ENCODE peak calls at places on chromosome 7, in five cellular contexts. W is cardiac muscle cell, Q is osteoblast, D is foreskin keratinocyte, O is uterus. Y is an unnamed sample.
A peak's percentile ranks its signal among the peaks of the same experiment; 100 is the strongest.

GRCh38 chr7:6385110-6385792 is 62.5 kb downstream of the DAGLB start:
- DNase-seq in W (no peak), Q (peak; percentile 78), D (peak; percentile 99), O (no peak), Y (no peak)

GRCh38 chr7:126065766-126066165 is 1136.1 kb upstream of the POT1 start:
- DNase-seq in W (no peak), Q (no peak), D (no peak), O (no peak), Y (no peak)

GRCh38 chr7:87359366-87359765 is 13.9 kb downstream of the CROT start:
- DNase-seq in W (no peak), Q (no peak), D (peak; percentile 83), O (no peak), Y (no peak)

GRCh38 chr7:33854178-33854577 is 51.2 kb upstream of the BMPER start:
- DNase-seq in W (no peak), Q (no peak), D (no peak), O (no peak), Y (no peak)

GRCh38 chr7:80207501-80207900 is 72.9 kb downstream of the GNAI1 start:
- DNase-seq in W (no peak), Q (peak; percentile 27), D (no peak), O (no peak), Y (no peak)

GRCh38 chr7:70738080-70738479 is 393.9 kb upstream of the GALNT17 start:
- DNase-seq in W (no peak), Q (no peak), D (peak; percentile 87), O (no peak), Y (no peak)

GRCh38 chr7:134024729-134025128 is 102.4 kb upstream of the LRGUK start:
- DNase-seq in W (no peak), Q (no peak), D (no peak), O (no peak), Y (no peak)

GRCh38 chr7:129781856-129782256 is 170.3 kb downstream of the NRF1 start:
- DNase-seq in W (no peak), Q (peak; percentile 80), D (no peak), O (no peak), Y (peak; percentile 92)

GRCh38 chr7:125605241-125605640 is 675.6 kb upstream of the POT1 start:
- DNase-seq in W (no peak), Q (no peak), D (peak; percentile 30), O (no peak), Y (peak; percentile 2)

GRCh38 chr7:128662091-128662490 is 10.0 kb upstream of the GARIN1A start:
- DNase-seq in W (no peak), Q (no peak), D (no peak), O (no peak), Y (no peak)

GRCh38 chr7:56079450-56080185 is 13.1 kb downstream of the PHKG1 start:
- DNase-seq in W (peak; percentile 30), Q (peak; percentile 96), D (no peak), O (peak; percentile 53), Y (peak; percentile 73)

GRCh38 chr7:116786791-116787443 is 75.5 kb upstream of the CAPZA2 start:
- DNase-seq in W (peak; percentile 13), Q (no peak), D (no peak), O (no peak), Y (peak; percentile 43)

GRCh38 chr7:10974717-10975032 is 1.0 kb downstream of the PHF14 start:
- DNase-seq in W (no peak), Q (no peak), D (peak; percentile 16), O (no peak), Y (no peak)

GRCh38 chr7:155856656-155857055 is 44.4 kb upstream of the SHH start:
- DNase-seq in W (no peak), Q (no peak), D (no peak), O (no peak), Y (no peak)

GRCh38 chr7:14908697-14909096 is 6.1 kb upstream of the DGKB start:
- DNase-seq in W (no peak), Q (no peak), D (no peak), O (no peak), Y (no peak)

GRCh38 chr7:50351267-50351666 is 46.8 kb downstream of the IKZF1 start:
- DNase-seq in W (no peak), Q (no peak), D (no peak), O (no peak), Y (no peak)

GRCh38 chr7:358352-358751 is 68.4 kb downstream of the FOXL3 start:
- DNase-seq in W (no peak), Q (no peak), D (no peak), O (no peak), Y (no peak)
- H3K27me3 ChIP-seq in W (peaks cover 24% of the 10 kb centered on the region), Q (peaks cover 29% of the 10 kb centered on the region), D (no peaks in the 10 kb centered on the region), O (peaks cover 15% of the 10 kb centered on the region), Y (no peaks in the 10 kb centered on the region)

GRCh38 chr7:27129729-27130539 is 623 bp downstream of the HOXA4 start:
- DNase-seq in W (no peak), Q (peak; percentile 92), D (no peak), O (peak; percentile 35), Y (peak; percentile 84)
- H3K27me3 ChIP-seq in W (peaks cover 100% of the 10 kb centered on the region), Q (no peaks in the 10 kb centered on the region), D (no peaks in the 10 kb centered on the region), O (no peaks in the 10 kb centered on the region), Y (peaks cover 98% of the 10 kb centered on the region)

GRCh38 chr7:142797799-142798377 is 27.1 kb downstream of the PRSS2 start:
- DNase-seq in W (no peak), Q (peak; percentile 86), D (no peak), O (no peak), Y (peak; percentile 53)
- H3K27me3 ChIP-seq in W (peaks cover 75% of the 10 kb centered on the region), Q (peaks cover 62% of the 10 kb centered on the region), D (peaks cover 59% of the 10 kb centered on the region), O (peaks cover 10% of the 10 kb centered on the region), Y (peaks cover 47% of the 10 kb centered on the region)

DNA sequence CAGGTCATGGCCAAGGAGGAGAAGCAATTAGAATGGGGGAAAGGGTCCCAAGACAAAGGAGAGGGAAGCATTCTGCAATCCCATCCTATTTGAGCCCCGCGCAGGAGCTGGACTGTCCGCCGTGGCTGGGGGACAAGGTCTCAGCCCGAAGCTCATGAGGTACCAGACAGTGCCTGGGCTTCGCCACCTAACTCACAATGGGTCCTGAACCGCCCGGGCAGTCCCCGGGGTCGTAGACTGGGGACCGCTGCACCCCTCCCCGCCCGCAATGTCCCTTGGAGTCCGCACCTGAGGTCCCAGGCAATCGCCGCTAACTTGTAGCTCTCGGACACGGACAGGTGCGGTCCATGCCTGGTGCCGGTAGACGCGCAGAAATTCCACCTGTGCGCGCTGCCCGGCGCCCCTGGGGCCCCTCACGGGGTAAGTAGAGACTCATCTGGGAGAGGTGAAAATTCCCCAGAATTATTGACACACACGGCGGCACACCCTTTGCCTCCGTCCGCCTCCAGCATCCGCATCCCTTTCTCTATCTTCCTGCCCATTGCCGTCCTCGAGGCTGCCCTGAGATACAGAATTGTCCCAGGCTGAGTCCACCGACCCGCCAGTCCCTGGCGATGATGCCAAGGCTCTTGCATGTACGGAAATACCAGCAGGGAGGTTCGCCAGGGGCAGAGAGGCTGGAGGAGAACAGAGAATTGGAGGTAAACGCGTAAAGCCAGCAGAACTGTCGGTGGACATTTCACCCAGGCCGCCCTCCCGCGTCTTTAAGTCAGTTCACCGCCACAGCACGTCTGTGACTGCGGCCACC is 1.7 kb downstream of the CHRM2 start:
- DNase-seq in W (peak; percentile 42), Q (peak; percentile 77), D (peak; percentile 2), O (no peak), Y (peak; percentile 41)
- H3K27me3 ChIP-seq in W (peaks cover 6% of the 10 kb centered on the region), Q (peaks cover 53% of the 10 kb centered on the region), D (peaks cover 49% of the 10 kb centered on the region), O (peaks cover 4% of the 10 kb centered on the region), Y (peaks cover 59% of the 10 kb centered on the region)

GRCh38 chr7:27099839-27100225 is 2.7 kb downstream of the HOXA2 start:
- DNase-seq in W (no peak), Q (no peak), D (no peak), O (no peak), Y (no peak)

GRCh38 chr7:27101188-27101905 is 1.1 kb downstream of the HOXA2 start:
- DNase-seq in W (no peak), Q (no peak), D (no peak), O (no peak), Y (peak; percentile 52)

GRCh38 chr7:27101906-27102577 is 441 bp downstream of the HOXA2 start:
- DNase-seq in W (no peak), Q (peak; percentile 76), D (no peak), O (no peak), Y (peak; percentile 74)

GRCh38 chr7:27099224-27099838 is 3.2 kb downstream of the HOXA2 start:
- DNase-seq in W (no peak), Q (no peak), D (no peak), O (no peak), Y (no peak)

DNA sequence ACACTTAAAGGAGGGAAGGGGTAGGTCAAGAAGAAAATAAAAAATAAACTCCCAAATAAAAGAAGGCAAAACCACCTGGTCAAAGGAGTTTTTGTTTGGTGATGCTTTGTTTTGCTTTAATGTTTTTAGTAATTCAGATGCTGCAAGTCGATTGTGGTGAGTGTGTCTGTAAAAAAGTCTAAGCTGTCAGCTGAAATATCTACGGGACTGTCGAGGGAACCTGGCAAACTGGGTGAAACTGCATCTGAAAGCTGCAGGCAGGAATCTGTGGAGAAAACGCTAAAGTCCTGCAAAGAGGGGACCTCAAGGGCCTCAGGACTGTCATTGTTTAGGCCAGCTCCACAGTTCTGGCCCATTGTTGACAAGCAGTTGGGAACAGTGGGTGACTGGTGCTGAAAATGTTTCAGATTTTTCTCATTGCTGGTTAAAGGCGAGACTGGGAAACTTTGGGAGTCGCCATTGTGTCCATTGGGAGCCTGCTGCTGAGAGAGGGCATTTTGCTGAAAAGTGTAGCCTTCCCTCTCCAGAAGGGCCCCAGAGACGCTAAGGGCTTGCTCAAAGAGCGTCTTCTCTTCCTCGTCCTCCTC is 1.8 kb downstream of the HOXA2 start:
- DNase-seq in W (no peak), Q (no peak), D (no peak), O (no peak), Y (peak; percentile 66)
- H3K27me3 ChIP-seq in W (peaks cover 100% of the 10 kb centered on the region), Q (no peaks in the 10 kb centered on the region), D (no peaks in the 10 kb centered on the region), O (no peaks in the 10 kb centered on the region), Y (peaks cover 100% of the 10 kb centered on the region)

GRCh38 chr7:41994046-41994745 is 242.8 kb downstream of the GLI3 start:
- DNase-seq in W (no peak), Q (no peak), D (no peak), O (no peak), Y (no peak)
- H3K27me3 ChIP-seq in W (no peaks in the 10 kb centered on the region), Q (no peaks in the 10 kb centered on the region), D (no peaks in the 10 kb centered on the region), O (no peaks in the 10 kb centered on the region), Y (no peaks in the 10 kb centered on the region)

DNA sequence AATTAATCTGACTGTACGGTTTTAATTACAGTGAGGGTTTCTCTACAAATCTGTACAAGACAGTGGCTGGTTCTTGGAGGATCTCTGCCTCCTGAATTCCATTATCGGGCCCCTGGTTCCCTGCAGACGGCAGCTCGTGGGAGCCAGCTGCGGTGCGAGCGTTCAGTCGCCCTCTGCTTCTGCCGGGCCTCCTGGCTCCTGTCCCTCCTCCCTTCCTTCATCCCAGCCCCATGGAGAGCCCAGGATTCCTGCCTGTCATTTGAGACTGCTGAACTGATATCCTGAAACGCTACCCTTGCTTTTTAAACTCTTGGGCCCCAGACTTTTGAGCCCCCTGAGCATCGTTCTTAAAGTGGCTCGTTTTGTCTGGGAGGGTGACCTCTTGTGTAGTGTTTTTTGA is 6.6 kb upstream of the DLX6 start:
- DNase-seq in W (no peak), Q (peak; percentile 84), D (no peak), O (no peak), Y (peak; percentile 79)
- H3K27me3 ChIP-seq in W (peaks cover 100% of the 10 kb centered on the region), Q (no peaks in the 10 kb centered on the region), D (peaks cover 92% of the 10 kb centered on the region), O (peaks cover 88% of the 10 kb centered on the region), Y (peaks cover 99% of the 10 kb centered on the region)